ENCODE peak calls at places on chromosomes 5 and 9, in five cellular contexts. E is AML-193; V is T1000; R is endothelial cell; K is activated CD4-positive, alpha-beta T cell treated with anti-CD3 and anti-CD28 coated beads, Interleukin-2, amount 10 ng/mL, durations not matched to agents 7 days and 5 days. D is an unnamed sample.

GRCh38 chr9:121383715-121384114 is 13.7 kb upstream of the STOM start:
- DNase-seq in R (no peak), V (no peak), E (peak), K (no peak), D (no peak)

GRCh38 chr9:109427886-109428285 is 70.2 kb downstream of the PTPN3 start:
- DNase-seq in E (no peak), K (no peak), V (no peak), R (no peak), D (no peak)

GRCh38 chr5:172051643-172052362 is 45.4 kb upstream of the FBXW11 start:
- DNase-seq in V (no peak), K (no peak), E (no peak), R (no peak), D (no peak)

GRCh38 chr9:131264231-131264630 is 12.1 kb downstream of the FAM78A start:
- DNase-seq in E (no peak), R (no peak), V (no peak), K (no peak), D (no peak)

GRCh38 chr9:38622083-38622674 is 1.8 kb upstream of the ANKRD18A start:
- DNase-seq in V (no peak), E (no peak), R (peak), K (no peak), D (peak)

GRCh38 chr5:135547590-135548254 is 12.0 kb upstream of the NEUROG1 start:
- DNase-seq in K (no peak), V (no peak), E (no peak), R (no peak), D (no peak)

GRCh38 chr5:151239237-151239861 is 13.6 kb upstream of the GM2A start:
- DNase-seq in E (peak), K (peak), V (no peak), R (peak), D (peak)

GRCh38 chr5:75690669-75691068 is 26.6 kb downstream of the POC5 start:
- DNase-seq in V (no peak), R (no peak), E (no peak), K (no peak), D (no peak)

GRCh38 chr9:26947736-26948135 is 694 bp upstream of the PLAA start:
- DNase-seq in V (no peak), K (no peak), E (no peak), R (no peak), D (no peak)

GRCh38 chr5:154370119-154370518 is 75.7 kb upstream of the SAP30L start:
- DNase-seq in K (no peak), V (no peak), R (no peak), E (no peak), D (no peak)

GRCh38 chr9:85569988-85570387 is 171.8 kb downstream of the AGTPBP1 start:
- DNase-seq in V (no peak), E (no peak), K (no peak), R (no peak), D (no peak)

GRCh38 chr5:59055745-59056448 is 473.0 kb downstream of the RAB3C start:
- DNase-seq in V (no peak), K (no peak), E (no peak), R (no peak), D (no peak)

GRCh38 chr5:140881889-140882590 is at the start of gene PCDHA13:
- DNase-seq in K (no peak), E (no peak), V (no peak), R (peak), D (no peak)

GRCh38 chr5:143396353-143396940 is 7.0 kb downstream of the NR3C1 start:
- DNase-seq in E (peak), R (no peak), K (no peak), V (no peak), D (no peak)

GRCh38 chr9:84129529-84129928 is 148.9 kb downstream of the RMI1 start:
- DNase-seq in E (no peak), R (no peak), K (no peak), V (no peak), D (no peak)

GRCh38 chr9:103816146-103816545 is 278.0 kb upstream of the SMC2 start:
- DNase-seq in K (no peak), R (no peak), V (no peak), E (no peak), D (no peak)

GRCh38 chr5:10607023-10607665 is 43.3 kb downstream of the ANKRD33B start:
- DNase-seq in V (no peak), K (no peak), R (peak), E (peak), D (peak)

GRCh38 chr5:159157552-159157951 is 51.8 kb downstream of the RNF145 start:
- DNase-seq in V (no peak), K (no peak), E (no peak), R (no peak), D (no peak)

GRCh38 chr9:65458465-65458864 is 173.5 kb upstream of the FOXD4L5 start:
- DNase-seq in E (no peak), R (no peak), V (no peak), K (no peak), D (no peak)

GRCh38 chr5:37926732-37927131 is 86.9 kb upstream of the GDNF start:
- DNase-seq in R (no peak), E (no peak), V (no peak), K (no peak), D (no peak)

GRCh38 chr5:41368158-41368557 is 142.2 kb downstream of the PLCXD3 start:
- DNase-seq in E (no peak), R (no peak), V (no peak), K (no peak), D (no peak)

GRCh38 chr9:33172256-33172678 is 5.1 kb upstream of the B4GALT1 start:
- DNase-seq in E (no peak), R (no peak), V (no peak), K (no peak), D (no peak)

GRCh38 chr5:90434116-90434714 is 24.7 kb upstream of the CETN3 start:
- DNase-seq in R (peak), V (no peak), E (peak), K (peak), D (no peak)

GRCh38 chr5:132681476-132681831 is 7.7 kb downstream of the IL4 start:
- DNase-seq in V (no peak), E (no peak), R (no peak), K (no peak), D (no peak)

GRCh38 chr5:147809830-147810666 is 21.4 kb downstream of the SPINK1 start:
- DNase-seq in V (no peak), K (no peak), R (no peak), E (no peak), D (no peak)

GRCh38 chr9:89497181-89497963 is 541 bp downstream of the SEMA4D start:
- DNase-seq in V (no peak), R (no peak), K (peak), E (no peak), D (peak)

GRCh38 chr5:131224387-131225191 is 39.3 kb upstream of the CDC42SE2 start:
- DNase-seq in V (no peak), K (peak), R (no peak), E (peak), D (peak)

GRCh38 chr5:5191906-5192305 is 51.8 kb downstream of the ADAMTS16 start:
- DNase-seq in K (no peak), V (no peak), R (no peak), E (no peak), D (no peak)

GRCh38 chr9:136044207-136044970 is 50.7 kb downstream of the NACC2 start:
- DNase-seq in K (no peak), E (no peak), V (no peak), R (no peak), D (no peak)

GRCh38 chr9:16960084-16960483 is 89.6 kb upstream of the BNC2 start:
- DNase-seq in V (peak), E (no peak), R (no peak), K (no peak), D (no peak)

GRCh38 chr9:84874583-84874982 is 205.1 kb downstream of the NTRK2 start:
- DNase-seq in V (no peak), E (no peak), R (peak), K (no peak), D (no peak)

GRCh38 chr5:8721536-8721935 is 824.3 kb downstream of the SEMA5A start:
- DNase-seq in E (no peak), V (no peak), K (no peak), R (no peak), D (no peak)

GRCh38 chr9:89853161-89853560 is 248.3 kb downstream of the GADD45G start:
- DNase-seq in K (no peak), E (no peak), R (no peak), V (no peak), D (no peak)

GRCh38 chr5:128778474-128778873 is 186.8 kb upstream of the SLC27A6 start:
- DNase-seq in V (no peak), K (no peak), E (no peak), R (no peak), D (no peak)